ENCODE peak calls at places on chromosomes 12 and 14, in four cellular contexts. T is activated CD4-positive, alpha-beta T cell treated with anti-CD3 and anti-CD28 coated beads, Interleukin-2, amount 50 U/mL, for 4 hours; G is aorta; O is stimulated activated CD4-positive, alpha-beta T cell treated with anti-CD3 and anti-CD28 coated beads, Interleukin-2, amount 100 ng/mL, for 24 hours. I is an unnamed sample.

GRCh38 chr12:109968032-109968420 is 28.1 kb downstream of the GIT2 start:
- DNase-seq in T (no peak), G (no peak), O (no peak), I (no peak)

GRCh38 chr14:99707420-99707819 is 23.3 kb downstream of the CYP46A1 start:
- DNase-seq in O (no peak), T (no peak), G (no peak), I (no peak)

GRCh38 chr12:113130457-113131135 is 5.0 kb downstream of the RASAL1 start:
- DNase-seq in T (no peak), G (no peak), O (no peak), I (peak; percentile 75)

GRCh38 chr14:77989441-77989891 is 180.7 kb upstream of the NRXN3 start:
- DNase-seq in G (no peak), O (no peak), T (no peak), I (no peak)

GRCh38 chr12:89276860-89277259 is 75.4 kb downstream of the DUSP6 start:
- DNase-seq in G (no peak), O (no peak), T (no peak), I (no peak)

GRCh38 chr12:66697404-66697803 is 18.5 kb upstream of the GRIP1 start:
- DNase-seq in T (no peak), G (no peak), O (no peak), I (no peak)

GRCh38 chr14:22898302-22898894 is 15.4 kb downstream of the REM2 start:
- DNase-seq in T (no peak), O (no peak), G (peak; percentile 51), I (no peak)

GRCh38 chr12:19783547-19784444 is 344.5 kb downstream of the AEBP2 start:
- DNase-seq in T (no peak), O (no peak), G (no peak), I (peak; percentile 29)

GRCh38 chr12:127781336-127781735 is 485.6 kb upstream of the TMEM132C start:
- DNase-seq in T (no peak), G (no peak), O (no peak), I (no peak)

GRCh38 chr14:37493606-37494005 is 101.4 kb downstream of the FOXA1 start:
- DNase-seq in T (no peak), G (no peak), O (no peak), I (no peak)

GRCh38 chr12:29343022-29343799 is 37.8 kb downstream of the ERGIC2 start:
- DNase-seq in G (no peak), T (no peak), O (no peak), I (no peak)

GRCh38 chr14:103296007-103296406 is 38.0 kb upstream of the EIF5 start:
- DNase-seq in O (no peak), G (no peak), T (no peak), I (no peak)

GRCh38 chr14:36717363-36717762 is 55.7 kb downstream of the PAX9 start:
- DNase-seq in T (no peak), G (no peak), O (no peak), I (peak; percentile 24)

GRCh38 chr12:32252199-32253073 is 145.8 kb downstream of the BICD1 start:
- DNase-seq in G (no peak), T (no peak), O (no peak), I (no peak)

GRCh38 chr12:15788266-15789214 is 648 bp downstream of the EPS8 start:
- DNase-seq in O (no peak), G (peak; percentile 86), T (no peak), I (peak; percentile 59)

GRCh38 chr12:67512061-67512460 is 136.5 kb upstream of the DYRK2 start:
- DNase-seq in T (no peak), O (no peak), G (no peak), I (no peak)

GRCh38 chr12:54598966-54599365 is 10.5 kb upstream of the PPP1R1A start:
- DNase-seq in O (no peak), T (no peak), G (no peak), I (no peak)

GRCh38 chr14:43105305-43105704 is 1401.8 kb downstream of the FSCB start:
- DNase-seq in O (no peak), G (no peak), T (no peak), I (no peak)

GRCh38 chr12:73935817-73936216 is 601.8 kb upstream of the ATXN7L3B start:
- DNase-seq in O (no peak), T (no peak), G (no peak), I (no peak)

GRCh38 chr12:71426648-71427047 is 12.9 kb upstream of the LGR5 start:
- DNase-seq in G (no peak), T (no peak), O (no peak), I (no peak)

GRCh38 chr12:114391088-114391487 is 14.9 kb downstream of the TBX5 start:
- DNase-seq in O (no peak), G (no peak), T (no peak), I (no peak)

GRCh38 chr12:52992699-52993557 is 13.3 kb upstream of the EIF4B start:
- DNase-seq in T (no peak), G (peak; percentile 24), O (no peak), I (no peak)

GRCh38 chr12:84793558-84794367 is 118.8 kb downstream of the SLC6A15 start:
- DNase-seq in O (no peak), G (peak; percentile 74), T (no peak), I (no peak)

GRCh38 chr14:88422919-88423318 is 37.5 kb downstream of the SPATA7 start:
- DNase-seq in G (no peak), O (no peak), T (no peak), I (no peak)

GRCh38 chr14:98592611-98593170 is 679.3 kb downstream of the BCL11B start:
- DNase-seq in T (no peak), G (no peak), O (no peak), I (no peak)

GRCh38 chr14:88228519-88229236 is 94.4 kb downstream of the KCNK10 start:
- DNase-seq in O (no peak), T (no peak), G (no peak), I (no peak)

I was measured in WTC11.